ENCODE peak calls at places on chromosomes 3 and 15, in seven cellular contexts. C is A549, Z is body of pancreas, Y is ovary, V is spleen, H is breast epithelium, K is adrenal gland. N is an unnamed sample.

GRCh38 chr3:8938021-8938420 is 25.3 kb downstream of the RAD18 start:
- DNase-seq in C (peak), Z (no peak), Y (no peak), V (no peak), H (no peak), K (no peak), N (peak)

GRCh38 chr3:99850608-99851007 is 32.9 kb downstream of the CMSS1 start:
- DNase-seq in C (no peak), Z (no peak), Y (no peak), V (no peak), H (no peak), K (no peak), N (peak)

GRCh38 chr3:42163622-42164244 is 72.6 kb downstream of the TRAK1 start:
- DNase-seq in C (no peak), Z (no peak), Y (no peak), V (no peak), H (no peak), K (no peak), N (no peak)

GRCh38 chr3:32443471-32443870 is 51.8 kb downstream of the CMTM7 start:
- DNase-seq in C (no peak), Z (no peak), Y (no peak), V (no peak), H (peak), K (no peak), N (no peak)

GRCh38 chr3:145144361-145144760 is 1016.6 kb downstream of the PLOD2 start:
- DNase-seq in C (no peak), Z (no peak), Y (no peak), V (no peak), H (no peak), K (no peak), N (peak)

GRCh38 chr15:79970921-79971434 is at the start of gene BCL2A1:
- DNase-seq in C (peak), Z (peak), Y (no peak), V (peak), H (no peak), K (no peak), N (peak)

GRCh38 chr15:58875343-58875742 is 58.1 kb downstream of the SLTM start:
- DNase-seq in C (no peak), Z (no peak), Y (no peak), V (no peak), H (no peak), K (no peak), N (no peak)

GRCh38 chr3:159814161-159814560 is 174.5 kb upstream of the IL12A start:
- DNase-seq in C (no peak), Z (no peak), Y (no peak), V (no peak), H (no peak), K (no peak), N (no peak)

GRCh38 chr3:40071683-40072238 is 237.7 kb upstream of the EIF1B start:
- DNase-seq in C (no peak), Z (no peak), Y (no peak), V (no peak), H (no peak), K (no peak), N (no peak)

GRCh38 chr3:107117922-107118576 is 259.2 kb upstream of the CCDC54 start:
- DNase-seq in C (peak), Z (peak), Y (peak), V (no peak), H (no peak), K (peak), N (peak)

GRCh38 chr3:42680806-42681205 is 4.5 kb upstream of the KLHL40 start:
- DNase-seq in C (no peak), Z (no peak), Y (no peak), V (no peak), H (no peak), K (no peak), N (no peak)

GRCh38 chr3:129554356-129555120 is 11.6 kb downstream of the H1-8 start:
- DNase-seq in C (no peak), Z (no peak), Y (no peak), V (no peak), H (no peak), K (no peak), N (peak)
- TF ChIP-seq POLR2A in C (no peak), Z (no peak), Y (no peak), V (no peak), H (no peak), K (no peak), N (no peak)

GRCh38 chr3:104604326-104605010 is 762.2 kb upstream of the ALCAM start:
- DNase-seq in C (no peak), Z (no peak), Y (no peak), V (no peak), H (no peak), K (no peak), N (peak)
- TF ChIP-seq CTCF in C (no peak), Z (peak), Y (no peak), V (no peak), H (peak), K (peak), N (no peak)

DNA sequence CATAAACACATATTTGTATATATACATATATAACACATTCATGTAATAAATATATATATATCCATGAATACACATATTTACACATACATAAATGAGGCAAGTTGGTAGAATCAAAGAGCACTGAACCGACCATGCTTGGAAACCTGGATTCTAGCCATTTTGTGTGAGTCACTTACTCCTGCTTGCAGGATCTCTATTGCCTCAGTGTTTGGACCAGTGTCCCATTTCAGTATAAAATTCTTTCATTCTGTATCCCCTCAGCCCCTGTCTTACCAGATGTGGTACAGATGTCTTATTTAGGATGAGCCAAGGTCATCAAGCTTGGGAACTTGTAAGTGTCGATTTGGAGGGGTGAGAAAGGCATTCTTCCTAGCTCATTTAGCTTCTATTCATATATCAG is 391.4 kb upstream of the FRG2C start:
- DNase-seq in C (no peak), Z (peak), Y (no peak), V (no peak), H (no peak), K (no peak), N (no peak)
- H3K4me3 ChIP-seq in C (no peak), Z (no peak), Y (no peak), V (no peak), H (no peak), K (no peak), N (no peak)

GRCh38 chr15:39999538-39999937 is 39.4 kb downstream of the SRP14 start:
- DNase-seq in C (no peak), Z (no peak), Y (no peak), V (no peak), H (no peak), K (no peak), N (no peak)

GRCh38 chr15:40006003-40006402 is 33.0 kb downstream of the SRP14 start:
- DNase-seq in C (no peak), Z (no peak), Y (no peak), V (no peak), H (no peak), K (no peak), N (no peak)

GRCh38 chr15:40002295-40002694 is 36.7 kb downstream of the SRP14 start:
- DNase-seq in C (peak), Z (peak), Y (no peak), V (no peak), H (no peak), K (no peak), N (no peak)

GRCh38 chr15:40006646-40007045 is 32.3 kb downstream of the SRP14 start:
- DNase-seq in C (no peak), Z (no peak), Y (no peak), V (no peak), H (no peak), K (no peak), N (no peak)

GRCh38 chr15:40003491-40003916 is 35.5 kb downstream of the SRP14 start:
- DNase-seq in C (no peak), Z (no peak), Y (no peak), V (no peak), H (no peak), K (no peak), N (no peak)
- TF ChIP-seq POLR2A in C (no peak), Z (no peak), Y (no peak), V (no peak), H (no peak), K (no peak), N (no peak)